ENCODE peak calls at places on chromosomes 4 and X, in seven cellular contexts. One of them, this sample, is unnamed. For H3K27me3, the result is how much of the 10 kb centered on the place peaks cover.

GRCh38 chr4:20754091-20754490 is 53.8 kb downstream of the PACRGL start:
- DNase-seq in neural progenitor cell: no peak
- DNase-seq in HL-60: no peak
- DNase-seq in heart left ventricle: no peak
- DNase-seq in testis: no peak
- DNase-seq in brain microvascular endothelial cell: no peak
- DNase-seq in pancreas: no peak
- DNase-seq in this sample: no peak

GRCh38 chrX:12237131-12237530 is 98.9 kb downstream of the FRMPD4 start:
- DNase-seq in brain microvascular endothelial cell: no peak
- DNase-seq in HL-60: no peak
- DNase-seq in pancreas: no peak
- DNase-seq in heart left ventricle: no peak
- DNase-seq in neural progenitor cell: no peak
- DNase-seq in testis: no peak
- DNase-seq in this sample: no peak

GRCh38 chr4:175806741-175807140 is 5.3 kb downstream of the GPM6A start:
- DNase-seq in testis: no peak
- DNase-seq in neural progenitor cell: no peak
- DNase-seq in brain microvascular endothelial cell: no peak
- DNase-seq in pancreas: no peak
- DNase-seq in heart left ventricle: no peak
- DNase-seq in HL-60: no peak
- DNase-seq in this sample: no peak

GRCh38 chrX:12554206-12554605 is 237.0 kb upstream of the PRPS2 start:
- DNase-seq in pancreas: no peak
- DNase-seq in testis: no peak
- DNase-seq in HL-60: no peak
- DNase-seq in heart left ventricle: no peak
- DNase-seq in brain microvascular endothelial cell: no peak
- DNase-seq in neural progenitor cell: no peak
- DNase-seq in this sample: no peak

GRCh38 chr4:15006416-15007024 is 4.2 kb downstream of the CPEB2 start:
- DNase-seq in brain microvascular endothelial cell: no peak
- DNase-seq in heart left ventricle: no peak
- DNase-seq in testis: no peak
- DNase-seq in pancreas: no peak
- DNase-seq in neural progenitor cell: no peak
- DNase-seq in HL-60: no peak
- DNase-seq in this sample: peak

GRCh38 chrX:110034036-110034435 is 31.1 kb downstream of the TMEM164 start:
- DNase-seq in testis: no peak
- DNase-seq in neural progenitor cell: no peak
- DNase-seq in brain microvascular endothelial cell: no peak
- DNase-seq in heart left ventricle: no peak
- DNase-seq in HL-60: no peak
- DNase-seq in pancreas: no peak
- DNase-seq in this sample: no peak

GRCh38 chr4:185143596-185143969 is 517 bp downstream of the SLC25A4 start:
- DNase-seq in brain microvascular endothelial cell: no peak
- DNase-seq in testis: peak
- DNase-seq in heart left ventricle: peak
- DNase-seq in HL-60: no peak
- DNase-seq in pancreas: peak
- DNase-seq in neural progenitor cell: no peak
- DNase-seq in this sample: peak

GRCh38 chr4:78337216-78337615 is 214.4 kb upstream of the ANXA3 start:
- DNase-seq in pancreas: no peak
- DNase-seq in brain microvascular endothelial cell: no peak
- DNase-seq in heart left ventricle: no peak
- DNase-seq in HL-60: no peak
- DNase-seq in neural progenitor cell: no peak
- DNase-seq in testis: no peak
- DNase-seq in this sample: peak

GRCh38 chrX:4851534-4851933 is 1138.1 kb upstream of the PRKX start:
- DNase-seq in pancreas: no peak
- DNase-seq in brain microvascular endothelial cell: no peak
- DNase-seq in testis: no peak
- DNase-seq in heart left ventricle: no peak
- DNase-seq in HL-60: no peak
- DNase-seq in neural progenitor cell: no peak
- DNase-seq in this sample: no peak

GRCh38 chr4:85028910-85029309 is 62.4 kb upstream of the WDFY3 start:
- DNase-seq in pancreas: no peak
- DNase-seq in neural progenitor cell: no peak
- DNase-seq in testis: no peak
- DNase-seq in heart left ventricle: no peak
- DNase-seq in brain microvascular endothelial cell: peak
- DNase-seq in HL-60: no peak
- DNase-seq in this sample: peak

GRCh38 chrX:86066998-86067397 is 19.6 kb upstream of the CHM start:
- DNase-seq in pancreas: no peak
- DNase-seq in neural progenitor cell: no peak
- DNase-seq in testis: no peak
- DNase-seq in heart left ventricle: no peak
- DNase-seq in HL-60: no peak
- DNase-seq in brain microvascular endothelial cell: no peak
- DNase-seq in this sample: no peak

GRCh38 chr4:125736057-125736456 is 421.3 kb downstream of the FAT4 start:
- DNase-seq in HL-60: no peak
- DNase-seq in testis: no peak
- DNase-seq in heart left ventricle: no peak
- DNase-seq in brain microvascular endothelial cell: peak
- DNase-seq in neural progenitor cell: no peak
- DNase-seq in pancreas: no peak
- DNase-seq in this sample: no peak

GRCh38 chrX:130771230-130771629 is 131.8 kb downstream of the ENOX2 start:
- DNase-seq in HL-60: no peak
- DNase-seq in pancreas: no peak
- DNase-seq in heart left ventricle: no peak
- DNase-seq in neural progenitor cell: no peak
- DNase-seq in testis: no peak
- DNase-seq in brain microvascular endothelial cell: no peak
- DNase-seq in this sample: no peak

GRCh38 chr4:151644625-151645024 is 116.2 kb downstream of the GATB start:
- DNase-seq in testis: peak
- DNase-seq in pancreas: no peak
- DNase-seq in HL-60: no peak
- DNase-seq in brain microvascular endothelial cell: no peak
- DNase-seq in heart left ventricle: no peak
- DNase-seq in neural progenitor cell: peak
- DNase-seq in this sample: peak

DNA sequence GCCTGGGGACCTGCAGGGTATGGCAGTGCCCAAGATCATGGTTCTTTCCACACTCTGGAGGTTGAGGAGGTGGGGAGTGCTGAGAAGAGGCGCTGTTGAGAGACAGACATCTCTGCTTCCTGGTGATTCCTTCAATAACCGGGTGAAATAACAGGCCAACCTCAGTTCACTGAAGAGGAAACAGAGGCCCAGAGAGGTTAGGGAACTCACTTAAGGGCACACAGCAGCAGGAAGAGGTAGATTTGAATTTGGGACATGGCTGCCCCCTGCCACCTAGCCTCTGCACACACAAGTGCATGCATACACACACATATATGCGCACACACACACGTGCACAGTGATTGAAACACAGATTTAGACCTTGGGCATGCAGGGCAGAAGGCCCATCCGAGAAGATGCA is 24.9 kb upstream of the HMX1 start:
- DNase-seq in testis: no peak
- DNase-seq in neural progenitor cell: no peak
- DNase-seq in HL-60: no peak
- DNase-seq in brain microvascular endothelial cell: no peak
- DNase-seq in heart left ventricle: no peak
- DNase-seq in pancreas: no peak
- DNase-seq in this sample: no peak
- H3K27me3 ChIP-seq in testis: under half
- H3K27me3 ChIP-seq in neural progenitor cell: half or more
- H3K27me3 ChIP-seq in HL-60: under half
- H3K27me3 ChIP-seq in brain microvascular endothelial cell: under half
- H3K27me3 ChIP-seq in heart left ventricle: half or more
- H3K27me3 ChIP-seq in pancreas: under half
- H3K27me3 ChIP-seq in this sample: half or more

GRCh38 chr4:89298788-89299152 is 8.8 kb downstream of the GPRIN3 start:
- DNase-seq in pancreas: no peak
- DNase-seq in brain microvascular endothelial cell: peak
- DNase-seq in testis: no peak
- DNase-seq in neural progenitor cell: no peak
- DNase-seq in heart left ventricle: no peak
- DNase-seq in HL-60: no peak
- DNase-seq in this sample: peak
- H3K4me3 ChIP-seq in pancreas: peak
- H3K4me3 ChIP-seq in brain microvascular endothelial cell: no peak
- H3K4me3 ChIP-seq in testis: no peak
- H3K4me3 ChIP-seq in neural progenitor cell: no peak
- H3K4me3 ChIP-seq in heart left ventricle: peak
- H3K4me3 ChIP-seq in HL-60: no peak
- H3K4me3 ChIP-seq in this sample: no peak

DNA sequence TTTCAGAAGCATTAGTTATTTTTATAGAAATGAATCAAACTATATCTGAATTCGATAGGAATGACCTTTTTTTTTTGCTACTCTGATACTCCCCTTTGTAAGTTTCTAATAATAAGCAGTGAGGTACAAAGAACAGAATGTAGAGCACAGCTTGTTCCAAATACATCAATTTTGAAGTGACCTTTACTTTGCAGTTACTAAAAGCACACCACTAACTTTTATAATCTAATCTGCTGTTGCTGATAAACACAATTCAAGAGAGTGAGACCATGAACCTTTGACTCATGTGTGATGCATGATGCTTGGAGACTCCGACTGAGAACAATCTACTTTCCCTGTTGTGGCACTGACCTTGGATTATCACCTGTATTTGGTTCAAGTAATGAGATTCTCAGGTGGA is 91.5 kb upstream of the GNPDA2 start:
- DNase-seq in testis: no peak
- DNase-seq in neural progenitor cell: no peak
- DNase-seq in HL-60: no peak
- DNase-seq in heart left ventricle: no peak
- DNase-seq in brain microvascular endothelial cell: no peak
- DNase-seq in pancreas: no peak
- DNase-seq in this sample: peak
- TF ChIP-seq CTCF in testis: no peak
- TF ChIP-seq CTCF in neural progenitor cell: no peak
- TF ChIP-seq CTCF in HL-60: no peak
- TF ChIP-seq CTCF in heart left ventricle: no peak
- TF ChIP-seq CTCF in brain microvascular endothelial cell: no peak
- TF ChIP-seq CTCF in pancreas: no peak
- TF ChIP-seq CTCF in this sample: no peak

DNA sequence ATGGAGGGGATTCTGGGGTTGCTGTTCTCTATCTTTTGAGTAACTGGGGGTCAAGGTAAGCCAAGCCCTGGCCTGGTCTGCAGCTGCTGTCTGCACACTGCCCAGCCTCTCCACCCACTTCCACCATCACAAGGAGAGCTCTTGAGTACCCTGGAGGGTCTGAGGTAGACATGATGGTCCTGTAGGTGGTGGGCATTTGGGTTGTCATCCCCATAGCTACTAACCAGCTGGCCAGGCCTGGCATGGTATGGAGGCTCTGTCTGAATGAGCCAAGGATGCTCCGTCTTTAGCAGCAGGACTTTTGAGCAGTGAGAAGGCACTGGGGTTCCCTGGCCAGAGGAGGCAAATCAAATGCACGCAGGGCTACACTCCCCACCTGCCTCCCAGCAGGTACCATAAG is 82.7 kb downstream of the NHSL2 start:
- DNase-seq in testis: no peak
- DNase-seq in HL-60: no peak
- DNase-seq in pancreas: no peak
- DNase-seq in heart left ventricle: no peak
- DNase-seq in neural progenitor cell: no peak
- DNase-seq in brain microvascular endothelial cell: no peak
- DNase-seq in this sample: no peak
- H3K27me3 ChIP-seq in testis: under half
- H3K27me3 ChIP-seq in HL-60: under half
- H3K27me3 ChIP-seq in pancreas: under half
- H3K27me3 ChIP-seq in heart left ventricle: under half
- H3K27me3 ChIP-seq in neural progenitor cell: under half
- H3K27me3 ChIP-seq in brain microvascular endothelial cell: under half
- H3K27me3 ChIP-seq in this sample: under half